ENCODE peak calls at places on chromosomes 13 and 19, in six cellular contexts. M, T, S, Y, X and C are unnamed samples.

GRCh38 chr13:80345771-80346510 is 5.0 kb upstream of the SPRY2 start:
- DNase-seq in M (no peak), T (no peak), S (no peak), Y (no peak), X (no peak), C (no peak)

GRCh38 chr13:114249062-114249461 is 14.4 kb downstream of the CDC16 start:
- DNase-seq in M (no peak), T (no peak), S (no peak), Y (no peak), X (no peak), C (no peak)

GRCh38 chr19:4220188-4220587 is 9.1 kb upstream of the EBI3 start:
- DNase-seq in M (no peak), T (no peak), S (no peak), Y (no peak), X (no peak), C (no peak)

GRCh38 chr13:43303040-43303729 is 279.8 kb downstream of the DNAJC15 start:
- DNase-seq in M (no peak), T (peak), S (peak), Y (no peak), X (peak), C (no peak)

GRCh38 chr13:29081036-29081435 is 260.9 kb downstream of the MTUS2 start:
- DNase-seq in M (no peak), T (no peak), S (no peak), Y (no peak), X (no peak), C (no peak)

GRCh38 chr19:18020212-18021067 is 12.5 kb downstream of the ARRDC2 start:
- DNase-seq in M (no peak), T (no peak), S (peak), Y (peak), X (no peak), C (no peak)

GRCh38 chr19:34173145-34173956 is 1.0 kb downstream of the LSM14A start:
- DNase-seq in M (no peak), T (peak), S (peak), Y (peak), X (peak), C (peak)

GRCh38 chr19:40610396-40611064 is 9.4 kb downstream of the LTBP4 start:
- DNase-seq in M (no peak), T (peak), S (peak), Y (no peak), X (no peak), C (no peak)

GRCh38 chr19:53328967-53329366 is 4.6 kb upstream of the ZNF845 start:
- DNase-seq in M (no peak), T (peak), S (peak), Y (peak), X (no peak), C (no peak)

GRCh38 chr13:91305652-91306051 is 41.8 kb upstream of the MIR17HG start:
- DNase-seq in M (no peak), T (no peak), S (no peak), Y (no peak), X (no peak), C (no peak)

GRCh38 chr19:30064776-30065494 is 122.9 kb downstream of the URI1 start:
- DNase-seq in M (no peak), T (no peak), S (peak), Y (no peak), X (no peak), C (no peak)

GRCh38 chr19:18220632-18221275 is 5.5 kb downstream of the PDE4C start:
- DNase-seq in M (no peak), T (peak), S (no peak), Y (peak), X (no peak), C (no peak)

GRCh38 chr19:6275170-6275744 is 4.5 kb downstream of the MLLT1 start:
- DNase-seq in M (no peak), T (no peak), S (no peak), Y (peak), X (no peak), C (no peak)

GRCh38 chr13:21826214-21827015 is 155.5 kb downstream of the FGF9 start:
- DNase-seq in M (no peak), T (no peak), S (no peak), Y (no peak), X (no peak), C (no peak)

GRCh38 chr19:34367424-34367957 is 2.5 kb downstream of the GPI start:
- DNase-seq in M (no peak), T (no peak), S (no peak), Y (no peak), X (no peak), C (no peak)

GRCh38 chr19:6464070-6464873 is at the start of gene CRB3:
- DNase-seq in M (peak), T (peak), S (no peak), Y (no peak), X (peak), C (no peak)

GRCh38 chr19:49856574-49857021 is 5.6 kb downstream of the PTOV1 start:
- DNase-seq in M (no peak), T (no peak), S (peak), Y (no peak), X (no peak), C (no peak)

GRCh38 chr13:98912846-98913245 is 65.0 kb downstream of the DOCK9 start:
- DNase-seq in M (no peak), T (no peak), S (no peak), Y (no peak), X (no peak), C (no peak)

GRCh38 chr13:76884571-76885202 is 1.5 kb downstream of the KCTD12 start:
- DNase-seq in M (no peak), T (no peak), S (peak), Y (peak), X (no peak), C (no peak)

GRCh38 chr13:22929391-22930126 is 251.2 kb upstream of the SGCG start:
- DNase-seq in M (no peak), T (no peak), S (no peak), Y (no peak), X (no peak), C (no peak)

GRCh38 chr13:73307481-73307880 is 248.7 kb downstream of the KLF5 start:
- DNase-seq in M (no peak), T (no peak), S (no peak), Y (no peak), X (no peak), C (no peak)

GRCh38 chr19:18593367-18594095 is 4.9 kb downstream of the REX1BD start:
- DNase-seq in M (no peak), T (peak), S (peak), Y (no peak), X (no peak), C (no peak)

GRCh38 chr13:106755542-106755941 is 187.6 kb upstream of the ARGLU1 start:
- DNase-seq in M (no peak), T (no peak), S (no peak), Y (no peak), X (no peak), C (no peak)

DNA sequence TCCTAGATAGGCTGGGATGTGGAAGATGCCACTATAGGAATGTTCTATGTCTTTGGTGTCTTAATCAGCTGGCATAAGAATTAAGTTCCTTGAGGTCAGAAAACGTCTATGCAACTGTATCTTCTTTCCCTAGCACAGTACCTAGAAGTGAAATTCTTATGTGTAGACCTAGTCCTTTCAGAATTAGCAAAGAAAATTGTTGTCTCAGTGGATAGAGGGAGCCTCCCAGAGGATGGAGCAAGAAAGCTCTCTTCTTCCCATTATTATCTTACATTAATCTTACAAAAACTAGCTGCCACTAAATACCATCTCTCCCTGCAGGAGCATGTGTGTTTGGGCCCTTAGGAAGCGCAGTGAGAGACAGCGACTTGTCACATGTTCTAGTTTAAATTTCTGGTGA is 11.6 kb downstream of the CLDN10 start:
- DNase-seq in M (no peak), T (no peak), S (no peak), Y (no peak), X (peak), C (no peak)
- TF ChIP-seq CTCF in M (peak), T (peak), S (peak), Y (peak), X (peak), C (no peak)

DNA sequence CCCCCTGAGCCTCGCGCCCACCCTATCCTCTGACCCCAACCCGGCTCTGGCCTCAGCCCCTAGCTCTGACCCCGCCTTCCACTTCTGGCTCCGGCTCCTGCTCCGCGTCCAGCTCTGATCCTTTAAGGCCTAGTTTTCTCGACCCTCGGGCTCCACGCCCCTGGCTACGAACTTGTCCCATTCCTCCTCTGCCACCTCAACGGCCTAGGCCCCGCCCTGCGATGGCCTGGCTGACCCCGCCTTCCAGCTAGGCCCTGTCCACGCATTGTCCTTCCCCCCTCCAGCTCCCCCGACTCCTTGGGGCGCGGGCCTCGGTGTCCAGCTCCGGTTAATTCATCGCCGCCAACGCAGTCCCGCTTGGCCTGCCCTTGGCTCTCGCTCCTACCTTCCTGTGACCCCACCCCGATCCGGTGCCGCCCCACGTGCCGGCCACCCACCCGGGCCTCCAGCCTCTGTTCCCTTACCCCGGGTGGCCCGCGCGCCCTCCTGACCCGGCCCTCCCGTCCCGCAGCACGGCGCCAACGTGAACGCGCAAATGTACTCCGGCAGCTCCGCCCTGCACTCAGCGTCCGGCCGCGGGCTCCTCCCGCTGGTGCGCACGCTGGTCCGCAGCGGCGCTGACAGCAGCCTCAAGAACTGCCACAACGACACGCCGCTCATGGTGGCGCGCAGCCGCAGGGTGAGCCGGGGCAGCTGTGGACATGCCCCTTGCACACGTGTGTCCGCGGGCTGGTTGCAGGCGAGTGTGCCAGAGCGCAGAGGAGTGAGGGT is 9.4 kb downstream of the BCL3 start:
- DNase-seq in M (no peak), T (peak), S (peak), Y (no peak), X (no peak), C (no peak)
- TF ChIP-seq REST in M (no peak), T (no peak), S (no peak), Y (no peak), X (no peak), C (no peak)

GRCh38 chr19:9847087-9847671 is 12.1 kb downstream of the PIN1 start:
- DNase-seq in M (peak), T (peak), S (peak), Y (peak), X (peak), C (no peak)
- TF ChIP-seq CTCF in M (peak), T (peak), S (peak), Y (peak), X (peak), C (peak)

DNA sequence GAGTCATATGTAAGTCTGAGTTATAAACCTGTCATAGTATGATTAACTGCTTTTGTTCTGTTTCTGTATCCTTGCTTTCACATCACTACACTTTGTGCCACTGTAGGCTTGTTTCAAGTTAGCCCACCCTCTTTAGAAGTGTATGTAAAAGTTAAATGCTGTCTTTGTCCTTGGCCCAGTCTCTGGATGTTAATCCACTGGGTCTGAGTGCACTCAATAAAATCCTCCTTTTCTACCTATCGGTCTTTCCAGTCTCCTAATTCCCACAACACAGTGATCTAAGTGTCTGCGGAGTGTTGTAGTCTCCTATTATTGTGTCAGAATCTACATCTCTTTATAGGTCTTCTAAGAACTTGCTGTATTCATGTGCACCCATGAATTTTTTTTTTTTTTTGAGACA is 14.1 kb downstream of the ZNF429 start:
- DNase-seq in M (no peak), T (no peak), S (no peak), Y (no peak), X (peak), C (no peak)
- TF ChIP-seq REST in M (no peak), T (no peak), S (no peak), Y (no peak), X (no peak), C (no peak)

DNA sequence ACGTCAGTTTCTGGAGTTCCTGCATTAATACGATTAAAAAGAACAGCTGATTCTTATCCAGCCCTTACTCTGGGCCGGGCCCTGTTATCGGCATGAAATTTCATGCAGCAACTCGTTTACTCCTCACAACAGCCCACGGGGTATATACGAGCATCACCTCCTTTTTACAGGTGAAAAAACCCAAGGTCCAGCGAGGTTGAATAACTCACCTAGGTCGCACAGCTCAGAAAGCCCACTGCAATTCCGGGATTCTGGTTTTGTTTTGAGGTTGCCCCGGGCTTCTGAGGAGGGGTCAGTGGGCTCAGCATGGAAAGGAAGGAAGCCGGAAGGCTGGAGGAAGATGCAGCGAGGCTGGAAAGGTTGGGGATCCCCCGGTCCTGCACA is 577 bp upstream of the ACP7 start:
- DNase-seq in M (no peak), T (no peak), S (no peak), Y (no peak), X (no peak), C (no peak)
- TF ChIP-seq CTCF in M (no peak), T (no peak), S (no peak), Y (no peak), X (no peak), C (no peak)

DNA sequence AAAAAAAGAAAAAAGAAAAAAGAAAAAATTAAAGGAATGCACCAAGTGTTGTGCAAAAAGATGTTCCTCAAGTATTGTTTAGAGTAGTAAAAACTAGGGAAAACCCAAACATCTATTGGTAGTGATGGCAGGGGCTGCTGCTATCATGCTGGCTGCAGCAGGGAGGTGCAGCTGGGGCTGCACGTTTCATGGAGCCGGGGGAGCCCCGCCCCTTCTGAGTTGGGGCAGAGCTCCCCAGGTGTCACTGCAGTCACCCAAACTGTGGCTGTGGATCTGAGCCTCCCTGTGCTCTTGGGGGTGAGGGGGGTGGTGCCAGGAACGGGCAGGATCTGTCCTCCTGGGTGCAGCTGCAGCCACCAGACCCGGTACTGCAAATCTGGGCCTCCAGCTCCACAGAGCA is 11.5 kb upstream of the UBE2S start:
- DNase-seq in M (no peak), T (no peak), S (no peak), Y (no peak), X (no peak), C (no peak)
- TF ChIP-seq REST in M (no peak), T (no peak), S (no peak), Y (no peak), X (no peak), C (no peak)

DNA sequence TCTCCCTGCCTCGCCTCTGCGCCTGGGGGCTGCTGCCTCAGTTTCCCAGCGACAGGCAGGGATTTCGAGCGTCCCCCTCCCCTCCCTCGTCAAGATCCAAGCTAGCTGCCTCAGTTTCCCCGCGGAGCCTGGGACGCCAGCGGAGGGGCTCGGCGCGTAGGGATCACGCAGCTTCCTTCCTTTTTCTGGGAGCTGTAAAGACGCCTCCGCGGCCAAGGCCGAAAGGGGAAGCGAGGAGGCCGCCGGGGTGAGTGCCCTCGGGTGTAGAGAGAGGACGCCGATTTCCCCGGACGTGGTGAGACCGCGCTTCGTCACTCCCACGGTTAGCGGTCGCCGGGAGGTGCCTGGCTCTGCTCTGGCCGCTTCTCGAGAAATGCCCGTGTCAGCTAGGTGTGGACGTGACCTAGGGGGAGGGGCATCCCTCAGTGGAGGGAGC is 722 bp upstream of the ICAM1 start:
- DNase-seq in M (no peak), T (peak), S (peak), Y (peak), X (no peak), C (peak)
- TF ChIP-seq CTCF in M (no peak), T (no peak), S (no peak), Y (no peak), X (no peak), C (no peak)

DNA sequence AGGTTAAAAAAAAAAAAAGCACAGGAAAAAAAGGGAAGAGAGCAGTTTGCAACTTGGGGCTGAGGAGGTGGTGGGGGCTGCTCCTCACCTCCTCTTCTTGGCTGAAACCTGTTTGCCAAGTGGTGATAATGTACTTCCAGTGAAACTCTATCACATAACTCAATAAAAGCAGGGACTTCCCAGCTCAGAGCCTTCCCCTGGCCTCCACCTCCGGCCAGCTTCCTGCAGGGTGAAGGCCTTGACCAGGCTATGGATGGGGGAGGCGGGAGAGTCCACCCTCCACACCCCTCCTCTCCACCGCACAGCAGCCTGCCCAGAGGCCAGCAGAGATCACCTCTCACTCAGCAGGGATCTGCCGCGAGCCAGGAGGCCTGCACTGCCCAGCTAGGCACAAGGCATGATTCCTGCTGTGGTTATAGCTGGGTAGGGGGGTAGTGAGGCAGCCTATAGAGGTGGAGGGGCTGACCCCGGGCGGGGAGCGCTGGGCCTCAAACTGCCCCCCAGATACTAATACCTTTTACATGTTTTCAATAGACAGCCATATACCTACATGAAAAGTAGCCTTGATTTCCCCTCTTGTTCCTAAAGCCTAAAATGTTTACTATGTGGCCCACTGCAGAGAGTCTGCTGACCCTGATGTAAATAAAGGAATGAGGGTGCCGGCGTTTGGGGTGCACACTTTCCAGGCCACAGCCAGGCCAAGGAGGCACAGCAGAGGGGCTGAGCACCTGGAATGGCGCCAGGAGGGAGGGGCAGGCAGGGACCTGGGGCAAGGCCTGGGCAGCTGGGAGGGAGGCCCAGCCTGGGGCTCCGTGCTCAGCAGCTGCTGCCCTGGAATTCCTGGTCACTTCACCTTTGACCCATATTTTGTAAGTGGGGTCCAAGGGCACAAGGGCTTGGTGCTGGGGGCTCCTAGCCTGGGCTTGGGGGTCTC is 10.3 kb downstream of the ZNF787 start:
- DNase-seq in M (no peak), T (no peak), S (peak), Y (no peak), X (no peak), C (no peak)
- TF ChIP-seq REST in M (no peak), T (no peak), S (no peak), Y (no peak), X (no peak), C (no peak)

GRCh38 chr13:51590966-51591627 is 6.8 kb downstream of the WDFY2 start:
- DNase-seq in M (no peak), T (peak), S (peak), Y (peak), X (peak), C (peak)
- TF ChIP-seq CTCF in M (no peak), T (no peak), S (peak), Y (no peak), X (no peak), C (no peak)

GRCh38 chr13:97753942-97754670 is 199.4 kb upstream of the IPO5 start:
- DNase-seq in M (no peak), T (peak), S (no peak), Y (peak), X (no peak), C (no peak)
- TF ChIP-seq REST in M (no peak), T (no peak), S (no peak), Y (no peak), X (no peak), C (no peak)